ENCODE peak calls at places on chromosome 20, in five cellular contexts. L is tibial nerve, E is Peyer's patch, I is stomach, O is IMR-90. C is an unnamed sample.

GRCh38 chr20:37880726-37881591 is 22.0 kb upstream of the VSTM2L start:
- DNase-seq in L (no peak), E (no peak), I (peak; percentile 53), O (no peak), C (no peak)

GRCh38 chr20:38139919-38140753 is 24.9 kb downstream of the TGM2 start:
- DNase-seq in L (no peak), E (peak; percentile 63), I (no peak), O (no peak), C (peak; percentile 63)

GRCh38 chr20:43559588-43559987 is 761 bp downstream of the SGK2 start:
- DNase-seq in L (no peak), E (no peak), I (peak; percentile 41), O (no peak), C (no peak)

GRCh38 chr20:9363673-9364072 is 150.7 kb upstream of the LAMP5 start:
- DNase-seq in L (no peak), E (no peak), I (no peak), O (no peak), C (no peak)

GRCh38 chr20:24753136-24753535 is 195.9 kb upstream of the CST7 start:
- DNase-seq in L (no peak), E (no peak), I (peak; percentile 11), O (no peak), C (no peak)

GRCh38 chr20:58645277-58645968 is 5.7 kb upstream of the STX16 start:
- DNase-seq in L (no peak), E (peak; percentile 23), I (no peak), O (peak; percentile 56), C (no peak)

GRCh38 chr20:6708010-6708409 is 59.5 kb upstream of the BMP2 start:
- DNase-seq in L (peak; percentile 34), E (peak; percentile 85), I (peak; percentile 85), O (peak; percentile 84), C (peak; percentile 83)

GRCh38 chr20:21125072-21125848 is 622 bp upstream of the KIZ start:
- DNase-seq in L (no peak), E (peak; percentile 71), I (peak; percentile 51), O (peak; percentile 41), C (no peak)

GRCh38 chr20:2521369-2522305 is 12.9 kb upstream of the ZNF343 start:
- DNase-seq in L (no peak), E (peak; percentile 75), I (peak; percentile 42), O (peak; percentile 46), C (no peak)

GRCh38 chr20:17533396-17533795 is 2.2 kb upstream of the BFSP1 start:
- DNase-seq in L (no peak), E (no peak), I (no peak), O (peak; percentile 60), C (no peak)

GRCh38 chr20:47099093-47099492 is 204.4 kb downstream of the EYA2 start:
- DNase-seq in L (no peak), E (no peak), I (no peak), O (no peak), C (no peak)

GRCh38 chr20:34553366-34553867 is 5.1 kb upstream of the MAP1LC3A start:
- DNase-seq in L (no peak), E (no peak), I (peak; percentile 77), O (no peak), C (peak; percentile 12)

GRCh38 chr20:31667315-31668285 is 29.9 kb downstream of the COX4I2 start:
- DNase-seq in L (no peak), E (no peak), I (no peak), O (no peak), C (no peak)

GRCh38 chr20:36141310-36141709 is 13.2 kb upstream of the EPB41L1 start:
- DNase-seq in L (no peak), E (no peak), I (no peak), O (no peak), C (no peak)

GRCh38 chr20:2817891-2818595 is 1.9 kb downstream of the TMEM239 start:
- DNase-seq in L (peak; percentile 45), E (peak; percentile 44), I (no peak), O (no peak), C (no peak)

GRCh38 chr20:48630342-48631075 is 197.3 kb downstream of the PREX1 start:
- DNase-seq in L (no peak), E (no peak), I (no peak), O (no peak), C (peak; percentile 39)

DNA sequence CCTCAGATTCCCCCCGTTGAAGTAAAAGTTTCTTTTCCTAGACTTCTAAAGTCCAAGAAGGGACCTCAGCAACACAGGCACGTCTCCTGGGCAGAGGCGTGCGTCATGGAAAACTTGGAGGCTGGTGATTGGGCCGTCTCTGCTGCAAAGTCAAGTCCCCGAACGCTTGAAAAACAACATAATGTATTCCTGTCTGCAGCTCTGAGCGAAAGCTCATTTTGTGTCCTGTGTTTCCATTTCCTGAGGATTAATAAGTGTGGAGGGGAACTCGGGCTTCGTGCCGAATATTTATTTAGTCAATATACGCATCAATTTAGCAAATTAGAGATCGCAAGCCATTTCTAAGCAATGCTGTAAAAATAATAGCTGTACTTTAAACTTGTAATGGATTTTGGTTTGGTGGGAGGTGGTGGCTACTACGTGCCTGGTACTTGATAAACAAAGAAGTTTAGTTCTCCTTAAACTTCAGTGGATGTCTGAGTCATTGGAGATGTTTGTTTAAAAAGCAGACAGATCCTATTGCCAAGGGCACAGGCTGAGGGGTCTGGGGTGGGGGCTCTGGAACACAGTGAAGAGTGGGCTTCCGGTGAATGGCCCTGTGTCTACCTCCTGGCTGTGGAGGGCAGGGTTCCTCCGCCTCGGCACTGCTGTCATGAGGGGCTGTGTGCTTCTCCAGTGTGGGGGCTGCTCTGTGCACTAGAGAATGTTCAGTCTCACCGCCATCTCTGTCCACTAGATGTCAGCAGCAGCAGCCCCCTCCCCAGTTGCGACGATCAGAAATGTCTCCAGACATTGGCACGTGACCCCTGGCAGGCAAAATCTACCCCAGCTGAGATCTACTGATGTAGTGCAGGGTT is 21.8 kb downstream of the PCK1 start:
- DNase-seq in L (no peak), E (no peak), I (peak; percentile 44), O (peak; percentile 64), C (peak; percentile 30)
- TF ChIP-seq CTCF in L (no peak), E (peak; percentile 22), I (no peak), O (peak; percentile 36), C (no peak)

GRCh38 chr20:22825076-22825475 is 210.0 kb upstream of the SSTR4 start:
- DNase-seq in L (no peak), E (no peak), I (no peak), O (peak; percentile 41), C (no peak)
- H3K36me3 ChIP-seq in L (no peaks in the 10 kb centered on the region), E (no peaks in the 10 kb centered on the region), I (no peaks in the 10 kb centered on the region), O (no peaks in the 10 kb centered on the region), C (no peaks in the 10 kb centered on the region)

GRCh38 chr20:23514848-23515247 is 23.9 kb downstream of the CST8 start:
- DNase-seq in L (no peak), E (no peak), I (no peak), O (no peak), C (no peak)
- H3K4me1 ChIP-seq in L (no peaks in the 10 kb centered on the region), E (no peaks in the 10 kb centered on the region), I (no peaks in the 10 kb centered on the region), O (no peaks in the 10 kb centered on the region), C (no peaks in the 10 kb centered on the region)

GRCh38 chr20:49750611-49751396 is 37.1 kb upstream of the B4GALT5 start:
- DNase-seq in L (no peak), E (peak; percentile 75), I (no peak), O (no peak), C (no peak)

GRCh38 chr20:49753133-49753532 is 39.5 kb upstream of the B4GALT5 start:
- DNase-seq in L (no peak), E (no peak), I (no peak), O (no peak), C (no peak)

GRCh38 chr20:49752504-49752903 is 38.8 kb upstream of the B4GALT5 start:
- DNase-seq in L (no peak), E (no peak), I (no peak), O (no peak), C (no peak)

GRCh38 chr20:49748525-49748838 is 34.8 kb upstream of the B4GALT5 start:
- DNase-seq in L (no peak), E (no peak), I (no peak), O (no peak), C (no peak)

GRCh38 chr20:49751397-49751735 is 37.7 kb upstream of the B4GALT5 start:
- DNase-seq in L (no peak), E (no peak), I (no peak), O (no peak), C (no peak)
- TF ChIP-seq CTCF in L (no peak), E (no peak), I (no peak), O (no peak), C (no peak)

GRCh38 chr20:62196286-62196685 is 13.5 kb downstream of the MTG2 start:
- DNase-seq in L (no peak), E (no peak), I (no peak), O (no peak), C (no peak)

GRCh38 chr20:62195072-62195400 is 12.2 kb downstream of the MTG2 start:
- DNase-seq in L (no peak), E (no peak), I (no peak), O (no peak), C (no peak)

GRCh38 chr20:62197801-62198200 is 15.0 kb downstream of the MTG2 start:
- DNase-seq in L (no peak), E (no peak), I (no peak), O (no peak), C (no peak)

GRCh38 chr20:62197321-62197720 is 14.5 kb downstream of the MTG2 start:
- DNase-seq in L (no peak), E (no peak), I (no peak), O (no peak), C (peak; percentile 27)

GRCh38 chr20:62195736-62196135 is 12.9 kb downstream of the MTG2 start:
- DNase-seq in L (no peak), E (no peak), I (no peak), O (no peak), C (peak; percentile 66)
- H3K36me3 ChIP-seq in L (peaks cover 92% of the 10 kb centered on the region), E (no peaks in the 10 kb centered on the region), I (peaks cover 99% of the 10 kb centered on the region), O (peaks cover 42% of the 10 kb centered on the region), C (peaks cover 91% of the 10 kb centered on the region)

C was measured in left lung.